ENCODE peak calls at places on chromosomes 7 and 10, in six cellular contexts. I, J, U, C, E and Z are unnamed samples.

GRCh38 chr7:157250605-157251228 is 86.1 kb upstream of the DNAJB6 start:
- DNase-seq in I (no peak), J (peak), U (peak), C (peak), E (peak), Z (no peak)

GRCh38 chr10:101207026-101207425 is 22.2 kb downstream of the LBX1 start:
- DNase-seq in I (no peak), J (no peak), U (no peak), C (no peak), E (no peak), Z (no peak)

GRCh38 chr10:52387744-52388143 is 73.7 kb downstream of the DKK1 start:
- DNase-seq in I (no peak), J (no peak), U (no peak), C (no peak), E (no peak), Z (no peak)

GRCh38 chr7:42237891-42238531 is 1.0 kb upstream of the GLI3 start:
- DNase-seq in I (peak), J (no peak), U (no peak), C (no peak), E (no peak), Z (peak)

GRCh38 chr10:642186-642890 is 47.1 kb downstream of the DIP2C start:
- DNase-seq in I (no peak), J (no peak), U (no peak), C (no peak), E (no peak), Z (no peak)

GRCh38 chr10:80855348-80855971 is 317.8 kb downstream of the SH2D4B start:
- DNase-seq in I (peak), J (peak), U (no peak), C (no peak), E (peak), Z (no peak)

GRCh38 chr10:13686331-13686752 is 99.6 kb downstream of the PRPF18 start:
- DNase-seq in I (no peak), J (no peak), U (no peak), C (no peak), E (no peak), Z (no peak)

GRCh38 chr7:65216469-65216868 is 157.2 kb upstream of the ZNF92 start:
- DNase-seq in I (peak), J (no peak), U (peak), C (peak), E (no peak), Z (peak)

GRCh38 chr7:31950101-31950755 is 120.0 kb downstream of the PDE1C start:
- DNase-seq in I (no peak), J (no peak), U (no peak), C (no peak), E (no peak), Z (no peak)

GRCh38 chr7:132836746-132837145 is 245.1 kb downstream of the CHCHD3 start:
- DNase-seq in I (no peak), J (no peak), U (no peak), C (no peak), E (no peak), Z (no peak)

GRCh38 chr7:32043688-32044087 is 26.5 kb downstream of the PDE1C start:
- DNase-seq in I (no peak), J (no peak), U (no peak), C (no peak), E (no peak), Z (no peak)

GRCh38 chr10:132446661-132447445 is 49.9 kb downstream of the PWWP2B start:
- DNase-seq in I (no peak), J (no peak), U (peak), C (peak), E (no peak), Z (no peak)

GRCh38 chr7:131123991-131124629 is 203.6 kb upstream of the MKLN1 start:
- DNase-seq in I (no peak), J (no peak), U (no peak), C (no peak), E (peak), Z (no peak)

GRCh38 chr7:84188811-84189405 is 5.7 kb downstream of the SEMA3A start:
- DNase-seq in I (no peak), J (no peak), U (no peak), C (no peak), E (no peak), Z (no peak)

GRCh38 chr7:29091722-29092121 is 54.6 kb downstream of the CPVL start:
- DNase-seq in I (no peak), J (no peak), U (no peak), C (no peak), E (peak), Z (no peak)

GRCh38 chr7:103651978-103652377 is 206.0 kb upstream of the SLC26A5 start:
- DNase-seq in I (no peak), J (no peak), U (no peak), C (no peak), E (no peak), Z (no peak)

GRCh38 chr7:133784421-133785045 is 342.6 kb upstream of the LRGUK start:
- DNase-seq in I (no peak), J (no peak), U (no peak), C (no peak), E (no peak), Z (no peak)

GRCh38 chr10:95394161-95394880 is 103.5 kb upstream of the PDLIM1 start:
- DNase-seq in I (no peak), J (no peak), U (no peak), C (peak), E (no peak), Z (no peak)

GRCh38 chr10:126062132-126063032 is 166.0 kb downstream of the FANK1 start:
- DNase-seq in I (no peak), J (peak), U (no peak), C (peak), E (no peak), Z (peak)

GRCh38 chr10:96478317-96478716 is 35.4 kb downstream of the TLL2 start:
- DNase-seq in I (no peak), J (no peak), U (no peak), C (no peak), E (no peak), Z (no peak)

GRCh38 chr10:115355162-115355760 is 262.1 kb downstream of the ATRNL1 start:
- DNase-seq in I (no peak), J (no peak), U (peak), C (peak), E (peak), Z (no peak)